ENCODE peak calls at places on chromosomes 16 and 17, in five cellular contexts. J is activated T-helper 1 cell treated with Interleukin-2 at 50 U/mL for 16 hours, W is NB4, M is kidney epithelial cell, K is AG09319. Q is an unnamed sample.
A peak's percentile ranks its signal among the peaks of the same experiment; 100 is the strongest.

GRCh38 chr16:89187337-89188063 is 12.8 kb downstream of the SLC22A31 start:
- DNase-seq in J (no peak), W (peak; percentile 76), M (no peak), K (no peak), Q (peak; percentile 66)

GRCh38 chr17:41494524-41494923 is 4.8 kb upstream of the KRT36 start:
- DNase-seq in J (no peak), W (no peak), M (no peak), K (no peak), Q (no peak)

GRCh38 chr17:69654981-69655581 is 240.6 kb downstream of the MAP2K6 start:
- DNase-seq in J (no peak), W (no peak), M (peak; percentile 55), K (peak; percentile 82), Q (peak; percentile 94)

GRCh38 chr17:2693561-2694380 is 17.8 kb downstream of the CLUH start:
- DNase-seq in J (no peak), W (no peak), M (no peak), K (no peak), Q (no peak)

GRCh38 chr17:44967026-44967906 is 837 bp downstream of the C1QL1 start:
- DNase-seq in J (no peak), W (no peak), M (no peak), K (no peak), Q (no peak)

GRCh38 chr17:77254961-77255741 is 114.4 kb downstream of the SEC14L1 start:
- DNase-seq in J (no peak), W (peak; percentile 82), M (peak; percentile 90), K (peak; percentile 38), Q (no peak)

GRCh38 chr16:5575846-5576245 is 478.3 kb upstream of the EEF2KMT start:
- DNase-seq in J (no peak), W (no peak), M (no peak), K (no peak), Q (peak; percentile 85)

GRCh38 chr16:5604770-5605169 is 507.2 kb upstream of the EEF2KMT start:
- DNase-seq in J (no peak), W (peak; percentile 63), M (no peak), K (no peak), Q (peak; percentile 85)

GRCh38 chr17:68347380-68347779 is 56.1 kb downstream of the ARSG start:
- DNase-seq in J (no peak), W (peak; percentile 37), M (no peak), K (no peak), Q (peak; percentile 73)

GRCh38 chr16:72814226-72814625 is 233.7 kb downstream of the ZFHX3 start:
- DNase-seq in J (no peak), W (no peak), M (peak; percentile 38), K (no peak), Q (no peak)

GRCh38 chr17:79589669-79590270 is 21.1 kb downstream of the RBFOX3 start:
- DNase-seq in J (no peak), W (no peak), M (no peak), K (no peak), Q (no peak)

GRCh38 chr17:4161179-4161559 is 18.2 kb downstream of the CYB5D2 start:
- DNase-seq in J (no peak), W (peak; percentile 14), M (peak; percentile 63), K (peak; percentile 89), Q (no peak)

GRCh38 chr17:18319604-18320256 is 4.6 kb downstream of the SMCR8 start:
- DNase-seq in J (no peak), W (peak; percentile 70), M (peak; percentile 18), K (peak; percentile 30), Q (peak; percentile 57)

GRCh38 chr17:50944054-50944901 is 78.1 kb upstream of the TOB1 start:
- DNase-seq in J (peak; percentile 76), W (peak; percentile 93), M (no peak), K (no peak), Q (no peak)

GRCh38 chr17:68257924-68258323 is 10.1 kb downstream of the AMZ2 start:
- DNase-seq in J (no peak), W (no peak), M (no peak), K (no peak), Q (no peak)

GRCh38 chr17:7887038-7887481 is 1.5 kb upstream of the CHD3 start:
- DNase-seq in J (no peak), W (no peak), M (no peak), K (no peak), Q (no peak)

GRCh38 chr16:79607587-79607986 is 7.0 kb upstream of the MAF start:
- DNase-seq in J (no peak), W (no peak), M (no peak), K (no peak), Q (no peak)

GRCh38 chr16:55009581-55009980 is 78.9 kb downstream of the IRX5 start:
- DNase-seq in J (no peak), W (no peak), M (no peak), K (no peak), Q (no peak)

GRCh38 chr17:21239680-21240374 is 13.4 kb downstream of the NATD1 start:
- DNase-seq in J (no peak), W (peak; percentile 43), M (no peak), K (no peak), Q (peak; percentile 76)

GRCh38 chr16:50195276-50195675 is 42.2 kb downstream of the TENT4B start:
- DNase-seq in J (no peak), W (no peak), M (no peak), K (no peak), Q (no peak)

GRCh38 chr16:24273511-24273910 is 17.4 kb downstream of the CACNG3 start:
- DNase-seq in J (no peak), W (peak; percentile 54), M (no peak), K (no peak), Q (no peak)

GRCh38 chr16:90020838-90021382 is 1.7 kb upstream of the DBNDD1 start:
- DNase-seq in J (no peak), W (peak; percentile 83), M (no peak), K (no peak), Q (no peak)

GRCh38 chr16:71723537-71724319 is 773 bp downstream of the PHLPP2 start:
- DNase-seq in J (peak; percentile 73), W (peak; percentile 78), M (no peak), K (no peak), Q (peak; percentile 89)

GRCh38 chr16:29717113-29717512 is 28.7 kb downstream of the C16orf54 start:
- DNase-seq in J (no peak), W (no peak), M (no peak), K (no peak), Q (no peak)

GRCh38 chr17:491086-492014 is 138.7 kb upstream of the RPH3AL start:
- DNase-seq in J (no peak), W (peak; percentile 74), M (no peak), K (no peak), Q (no peak)

GRCh38 chr17:56173958-56174357 is 20.7 kb downstream of the ANKFN1 start:
- DNase-seq in J (no peak), W (peak; percentile 15), M (no peak), K (no peak), Q (no peak)

GRCh38 chr17:42675348-42675983 is 1.3 kb downstream of the PLEKHH3 start:
- DNase-seq in J (no peak), W (peak; percentile 23), M (no peak), K (no peak), Q (no peak)

GRCh38 chr17:67180275-67180674 is 64.7 kb downstream of the HELZ start:
- DNase-seq in J (no peak), W (no peak), M (no peak), K (no peak), Q (no peak)

GRCh38 chr17:32222621-32223020 is 43.0 kb upstream of the RHBDL3 start:
- DNase-seq in J (no peak), W (no peak), M (no peak), K (no peak), Q (no peak)

GRCh38 chr16:1180772-1181714 is 28.1 kb downstream of the CACNA1H start:
- DNase-seq in J (no peak), W (no peak), M (no peak), K (no peak), Q (no peak)

GRCh38 chr17:6069611-6070279 is 434 bp upstream of the WSCD1 start:
- DNase-seq in J (no peak), W (no peak), M (no peak), K (no peak), Q (no peak)

GRCh38 chr16:19851476-19851875 is 33.2 kb downstream of the GPRC5B start:
- DNase-seq in J (no peak), W (no peak), M (no peak), K (no peak), Q (no peak)

GRCh38 chr16:55663225-55663624 is 7.4 kb downstream of the SLC6A2 start:
- DNase-seq in J (no peak), W (no peak), M (no peak), K (no peak), Q (no peak)

GRCh38 chr17:31067699-31068184 is 27.0 kb upstream of the NF1 start:
- DNase-seq in J (no peak), W (peak; percentile 54), M (no peak), K (peak; percentile 36), Q (no peak)

Q was measured in Karpas-422.